ENCODE peak calls at places on chromosomes 11 and 22, in five cellular contexts. K is retinal pigment epithelial cell, T is nephron progenitor cell, E is neural progenitor cell, O is WTC11. V is an unnamed sample.

GRCh38 chr11:72239849-72240460 is 4.0 kb downstream of the PHOX2A start:
- DNase-seq in K (no peak), T (peak; percentile 56), E (peak; percentile 20), O (no peak), V (no peak)

GRCh38 chr22:49701380-49702067 is 126.1 kb downstream of the BRD1 start:
- DNase-seq in K (no peak), T (no peak), E (no peak), O (no peak), V (no peak)

GRCh38 chr11:125692887-125693286 is 12.2 kb upstream of the ACRV1 start:
- DNase-seq in K (no peak), T (no peak), E (no peak), O (no peak), V (no peak)

GRCh38 chr22:39252461-39253391 is 7.9 kb upstream of the PDGFB start:
- DNase-seq in K (no peak), T (no peak), E (no peak), O (no peak), V (no peak)

GRCh38 chr11:111541209-111542061 is 915 bp downstream of the LAYN start:
- DNase-seq in K (no peak), T (peak; percentile 54), E (peak; percentile 52), O (peak; percentile 59), V (peak; percentile 17)

GRCh38 chr11:2582436-2582931 is 117.3 kb downstream of the KCNQ1OT1 start:
- DNase-seq in K (no peak), T (no peak), E (peak; percentile 43), O (peak; percentile 8), V (no peak)

GRCh38 chr11:6812391-6813005 is 13.0 kb upstream of the OR6A2 start:
- DNase-seq in K (no peak), T (peak; percentile 32), E (peak; percentile 51), O (peak; percentile 31), V (peak; percentile 39)

GRCh38 chr11:9615031-9615451 is 41.6 kb downstream of the WEE1 start:
- DNase-seq in K (no peak), T (no peak), E (no peak), O (no peak), V (no peak)

GRCh38 chr11:29263971-29264682 is 752.7 kb downstream of the KCNA4 start:
- DNase-seq in K (no peak), T (no peak), E (no peak), O (no peak), V (no peak)

GRCh38 chr11:15969281-15969680 is 387.1 kb downstream of the SOX6 start:
- DNase-seq in K (no peak), T (no peak), E (no peak), O (no peak), V (no peak)

GRCh38 chr11:9206496-9206895 is 58.7 kb downstream of the DENND5A start:
- DNase-seq in K (peak; percentile 18), T (no peak), E (no peak), O (no peak), V (no peak)

GRCh38 chr11:65488273-65489058 is 10.4 kb upstream of the MALAT1 start:
- DNase-seq in K (no peak), T (peak; percentile 30), E (no peak), O (no peak), V (no peak)

GRCh38 chr11:13942908-13943505 is 19.5 kb upstream of the SPON1 start:
- DNase-seq in K (no peak), T (no peak), E (no peak), O (no peak), V (no peak)

GRCh38 chr22:32695451-32695891 is 106.0 kb upstream of the TIMP3 start:
- DNase-seq in K (no peak), T (no peak), E (no peak), O (no peak), V (no peak)

GRCh38 chr11:131064373-131064991 is 148.2 kb upstream of the SNX19 start:
- DNase-seq in K (peak; percentile 7), T (peak; percentile 83), E (peak; percentile 88), O (peak; percentile 91), V (no peak)

GRCh38 chr22:38167988-38168407 is 13.6 kb downstream of the PLA2G6 start:
- DNase-seq in K (no peak), T (no peak), E (no peak), O (no peak), V (no peak)

GRCh38 chr11:75347781-75348613 is 3.5 kb downstream of the ARRB1 start:
- DNase-seq in K (no peak), T (no peak), E (no peak), O (no peak), V (no peak)

GRCh38 chr22:28750471-28750881 is 8.6 kb downstream of the HSCB start:
- DNase-seq in K (no peak), T (no peak), E (no peak), O (no peak), V (no peak)

GRCh38 chr11:9565822-9566560 is 7.5 kb upstream of the WEE1 start:
- DNase-seq in K (peak; percentile 100), T (no peak), E (peak; percentile 90), O (peak; percentile 19), V (no peak)

GRCh38 chr22:44305888-44306287 is 6.9 kb downstream of the SHISAL1 start:
- DNase-seq in K (no peak), T (no peak), E (no peak), O (no peak), V (no peak)

GRCh38 chr11:117062503-117062902 is 35.7 kb downstream of the SIK3 start:
- DNase-seq in K (no peak), T (no peak), E (no peak), O (no peak), V (no peak)

GRCh38 chr11:83816572-83817187 is 530.5 kb upstream of the CCDC90B start:
- DNase-seq in K (peak; percentile 4), T (no peak), E (peak; percentile 35), O (no peak), V (no peak)

GRCh38 chr22:36252754-36253522 is at the start of gene APOL1:
- DNase-seq in K (no peak), T (no peak), E (no peak), O (no peak), V (peak; percentile 73)

V was measured in immature natural killer cell.